ENCODE peak calls at places on chromosomes 3 and 15, in seven cellular contexts. L, Q, R, S, V, M and J are unnamed samples.

GRCh38 chr3:12483872-12484197 is 445 bp upstream of the TSEN2 start:
- DNase-seq in L (no peak), Q (no peak), R (no peak), S (no peak), V (no peak), M (no peak), J (no peak)

GRCh38 chr15:23628612-23629233 is 18.9 kb downstream of the MAGEL2 start:
- DNase-seq in L (no peak), Q (no peak), R (no peak), S (no peak), V (no peak), M (no peak), J (no peak)

GRCh38 chr15:38129531-38130199 is 123.0 kb upstream of the SPRED1 start:
- DNase-seq in L (peak), Q (peak), R (peak), S (peak), V (no peak), M (peak), J (no peak)

GRCh38 chr3:42014443-42014945 is 52.6 kb upstream of the ULK4 start:
- DNase-seq in L (peak), Q (no peak), R (no peak), S (no peak), V (no peak), M (no peak), J (no peak)

GRCh38 chr3:45940004-45940780 is 3.1 kb upstream of the CXCR6 start:
- DNase-seq in L (no peak), Q (no peak), R (no peak), S (no peak), V (no peak), M (no peak), J (no peak)

GRCh38 chr15:66755298-66756068 is 53.4 kb downstream of the SMAD6 start:
- DNase-seq in L (no peak), Q (no peak), R (no peak), S (no peak), V (no peak), M (no peak), J (no peak)

GRCh38 chr15:65333441-65333820 is 29.0 kb downstream of the RNU5B-1 start:
- DNase-seq in L (no peak), Q (no peak), R (no peak), S (no peak), V (no peak), M (no peak), J (no peak)

GRCh38 chr3:151592287-151592686 is 131.4 kb upstream of the IGSF10 start:
- DNase-seq in L (no peak), Q (no peak), R (no peak), S (no peak), V (no peak), M (no peak), J (no peak)

GRCh38 chr15:31302778-31303433 is 23.7 kb upstream of the KLF13 start:
- DNase-seq in L (no peak), Q (no peak), R (no peak), S (peak), V (no peak), M (peak), J (no peak)

GRCh38 chr3:46966811-46967210 is 9.7 kb downstream of the CCDC12 start:
- DNase-seq in L (no peak), Q (no peak), R (no peak), S (no peak), V (no peak), M (no peak), J (no peak)

GRCh38 chr3:193655827-193656433 is 62.9 kb downstream of the OPA1 start:
- DNase-seq in L (no peak), Q (no peak), R (no peak), S (no peak), V (no peak), M (no peak), J (no peak)

GRCh38 chr3:38655708-38656300 is 6.3 kb upstream of the SCN5A start:
- DNase-seq in L (peak), Q (no peak), R (no peak), S (peak), V (no peak), M (no peak), J (peak)

GRCh38 chr3:193040836-193041672 is 123.4 kb upstream of the MB21D2 start:
- DNase-seq in L (peak), Q (no peak), R (peak), S (peak), V (no peak), M (no peak), J (peak)

GRCh38 chr3:65600888-65601287 is 437.8 kb downstream of the MAGI1 start:
- DNase-seq in L (no peak), Q (no peak), R (no peak), S (no peak), V (no peak), M (no peak), J (no peak)

GRCh38 chr3:153626158-153626557 is 464.1 kb downstream of the RAP2B start:
- DNase-seq in L (no peak), Q (no peak), R (no peak), S (no peak), V (no peak), M (no peak), J (no peak)

GRCh38 chr15:48400086-48400485 is 68.9 kb downstream of the DUT start:
- DNase-seq in L (no peak), Q (no peak), R (no peak), S (no peak), V (no peak), M (no peak), J (no peak)

GRCh38 chr3:39432342-39432741 is 25.8 kb downstream of the RPSA start:
- DNase-seq in L (no peak), Q (no peak), R (no peak), S (no peak), V (no peak), M (no peak), J (no peak)

GRCh38 chr15:92617197-92618037 is 38.2 kb downstream of the FAM174B start:
- DNase-seq in L (peak), Q (no peak), R (peak), S (no peak), V (no peak), M (peak), J (no peak)

GRCh38 chr15:39145854-39146253 is 435.0 kb upstream of the THBS1 start:
- DNase-seq in L (no peak), Q (no peak), R (peak), S (no peak), V (no peak), M (no peak), J (no peak)

GRCh38 chr15:63553388-63553791 is 43.8 kb upstream of the FBXL22 start:
- DNase-seq in L (peak), Q (no peak), R (peak), S (no peak), V (no peak), M (peak), J (no peak)

GRCh38 chr3:124444075-124444474 is 286.2 kb upstream of the UMPS start:
- DNase-seq in L (no peak), Q (no peak), R (no peak), S (no peak), V (no peak), M (no peak), J (no peak)